ENCODE peak calls at places on chromosome 12, in nine cellular contexts. S, C, F, Z, U, I, Q, Y and R are unnamed samples.

GRCh38 chr12:80556566-80556965 is 112.5 kb downstream of the PTPRQ start:
- DNase-seq in S (no peak), C (no peak), F (no peak), Z (no peak), U (no peak), I (no peak), Q (no peak), Y (no peak), R (no peak)

GRCh38 chr12:1670815-1671268 is 20.0 kb upstream of the ADIPOR2 start:
- DNase-seq in S (no peak), C (no peak), F (peak), Z (no peak), U (peak), I (no peak), Q (no peak), Y (no peak), R (no peak)

GRCh38 chr12:10732554-10732953 is 9.4 kb upstream of the YBX3 start:
- DNase-seq in S (no peak), C (no peak), F (no peak), Z (no peak), U (no peak), I (no peak), Q (no peak), Y (no peak), R (no peak)

GRCh38 chr12:11650697-11651281 is 1.3 kb downstream of the ETV6 start:
- DNase-seq in S (no peak), C (peak), F (peak), Z (no peak), U (peak), I (peak), Q (no peak), Y (no peak), R (no peak)

GRCh38 chr12:54328595-54329337 is 3.8 kb downstream of the COPZ1 start:
- DNase-seq in S (no peak), C (no peak), F (no peak), Z (no peak), U (no peak), I (no peak), Q (no peak), Y (no peak), R (no peak)

GRCh38 chr12:12839886-12840285 is 26.7 kb downstream of the DDX47 start:
- DNase-seq in S (peak), C (peak), F (peak), Z (no peak), U (peak), I (no peak), Q (no peak), Y (no peak), R (no peak)

GRCh38 chr12:43241971-43242370 is 310.0 kb downstream of the ADAMTS20 start:
- DNase-seq in S (no peak), C (peak), F (no peak), Z (no peak), U (no peak), I (no peak), Q (no peak), Y (no peak), R (no peak)

GRCh38 chr12:119249441-119249840 is 70.7 kb downstream of the HSPB8 start:
- DNase-seq in S (no peak), C (no peak), F (no peak), Z (no peak), U (peak), I (no peak), Q (no peak), Y (no peak), R (no peak)

GRCh38 chr12:64173456-64173855 is 48.6 kb downstream of the KICS2 start:
- DNase-seq in S (peak), C (no peak), F (peak), Z (no peak), U (no peak), I (no peak), Q (no peak), Y (no peak), R (no peak)